ENCODE peak calls at places on chromosome 1, in five cellular contexts. One of them, this sample, is unnamed.

GRCh38 chr1:112209493-112209892 is 186.5 kb upstream of the CTTNBP2NL start:
- DNase-seq in prostate gland: no peak
- DNase-seq in HCT116: no peak
- DNase-seq in breast epithelium: no peak
- DNase-seq in GM23338: no peak
- DNase-seq in this sample: no peak

GRCh38 chr1:29227511-29227910 is 3.2 kb downstream of the MECR start:
- DNase-seq in breast epithelium: no peak
- DNase-seq in HCT116: no peak
- DNase-seq in GM23338: peak; percentile 68
- DNase-seq in prostate gland: no peak
- DNase-seq in this sample: no peak

GRCh38 chr1:202085682-202086373 is 36.9 kb upstream of the GPR37L1 start:
- DNase-seq in breast epithelium: peak; percentile 83
- DNase-seq in HCT116: no peak
- DNase-seq in GM23338: peak; percentile 60
- DNase-seq in prostate gland: peak; percentile 4
- DNase-seq in this sample: no peak

GRCh38 chr1:41364444-41365319 is 3.4 kb downstream of the FOXO6 start:
- DNase-seq in HCT116: no peak
- DNase-seq in breast epithelium: no peak
- DNase-seq in GM23338: no peak
- DNase-seq in prostate gland: no peak
- DNase-seq in this sample: no peak

GRCh38 chr1:48870596-48870995 is 93.9 kb upstream of the BEND5 start:
- DNase-seq in GM23338: peak; percentile 71
- DNase-seq in prostate gland: no peak
- DNase-seq in breast epithelium: no peak
- DNase-seq in HCT116: no peak
- DNase-seq in this sample: no peak

GRCh38 chr1:155013632-155014031 is 11.0 kb downstream of the ZBTB7B start:
- DNase-seq in HCT116: no peak
- DNase-seq in breast epithelium: no peak
- DNase-seq in prostate gland: no peak
- DNase-seq in GM23338: no peak
- DNase-seq in this sample: no peak

GRCh38 chr1:116390195-116390594 is 17.2 kb downstream of the ATP1A1 start:
- DNase-seq in prostate gland: no peak
- DNase-seq in HCT116: no peak
- DNase-seq in GM23338: no peak
- DNase-seq in breast epithelium: no peak
- DNase-seq in this sample: no peak

GRCh38 chr1:155858805-155859233 is 548 bp upstream of the SYT11 start:
- DNase-seq in GM23338: no peak
- DNase-seq in prostate gland: no peak
- DNase-seq in breast epithelium: no peak
- DNase-seq in HCT116: no peak
- DNase-seq in this sample: no peak

GRCh38 chr1:223403184-223403815 is 10.1 kb downstream of the CCDC185 start:
- DNase-seq in HCT116: no peak
- DNase-seq in GM23338: no peak
- DNase-seq in prostate gland: no peak
- DNase-seq in breast epithelium: no peak
- DNase-seq in this sample: no peak

GRCh38 chr1:36239941-36240637 is 15.8 kb downstream of the THRAP3 start:
- DNase-seq in HCT116: no peak
- DNase-seq in breast epithelium: no peak
- DNase-seq in GM23338: no peak
- DNase-seq in prostate gland: no peak
- DNase-seq in this sample: no peak

GRCh38 chr1:155873860-155874259 is 14.5 kb downstream of the SYT11 start:
- DNase-seq in HCT116: no peak
- DNase-seq in prostate gland: no peak
- DNase-seq in breast epithelium: no peak
- DNase-seq in GM23338: no peak
- DNase-seq in this sample: no peak

GRCh38 chr1:61183471-61184034 is 101.2 kb downstream of the NFIA start:
- DNase-seq in breast epithelium: peak; percentile 58
- DNase-seq in HCT116: no peak
- DNase-seq in GM23338: no peak
- DNase-seq in prostate gland: peak; percentile 59
- DNase-seq in this sample: no peak

GRCh38 chr1:201252833-201253810 is 30.2 kb upstream of the PKP1 start:
- DNase-seq in GM23338: no peak
- DNase-seq in breast epithelium: no peak
- DNase-seq in prostate gland: no peak
- DNase-seq in HCT116: no peak
- DNase-seq in this sample: no peak

GRCh38 chr1:200558866-200559459 is 61.6 kb downstream of the KIF14 start:
- DNase-seq in breast epithelium: no peak
- DNase-seq in GM23338: peak; percentile 59
- DNase-seq in HCT116: peak; percentile 51
- DNase-seq in prostate gland: no peak
- DNase-seq in this sample: peak; percentile 38

GRCh38 chr1:19812875-19813650 is 2.0 kb downstream of the RNF186 start:
- DNase-seq in prostate gland: no peak
- DNase-seq in breast epithelium: no peak
- DNase-seq in HCT116: no peak
- DNase-seq in GM23338: no peak
- DNase-seq in this sample: no peak

GRCh38 chr1:207861442-207862177 is 49.3 kb downstream of the CD34 start:
- DNase-seq in GM23338: no peak
- DNase-seq in prostate gland: no peak
- DNase-seq in HCT116: no peak
- DNase-seq in breast epithelium: no peak
- DNase-seq in this sample: no peak

GRCh38 chr1:151846686-151847227 is 6.8 kb downstream of the THEM5 start:
- DNase-seq in breast epithelium: no peak
- DNase-seq in prostate gland: no peak
- DNase-seq in GM23338: no peak
- DNase-seq in HCT116: no peak
- DNase-seq in this sample: no peak

GRCh38 chr1:101276818-101277217 is 40.0 kb downstream of the S1PR1 start:
- DNase-seq in prostate gland: no peak
- DNase-seq in GM23338: no peak
- DNase-seq in HCT116: no peak
- DNase-seq in breast epithelium: no peak
- DNase-seq in this sample: no peak

GRCh38 chr1:34263411-34263810 is 86.7 kb downstream of the C1orf94 start:
- DNase-seq in breast epithelium: no peak
- DNase-seq in HCT116: no peak
- DNase-seq in prostate gland: no peak
- DNase-seq in GM23338: no peak
- DNase-seq in this sample: no peak

GRCh38 chr1:34265396-34265795 is 88.7 kb downstream of the C1orf94 start:
- DNase-seq in breast epithelium: no peak
- DNase-seq in HCT116: no peak
- DNase-seq in prostate gland: no peak
- DNase-seq in GM23338: no peak
- DNase-seq in this sample: no peak

GRCh38 chr1:34267326-34267725 is 90.6 kb downstream of the C1orf94 start:
- DNase-seq in HCT116: no peak
- DNase-seq in breast epithelium: no peak
- DNase-seq in GM23338: no peak
- DNase-seq in prostate gland: no peak
- DNase-seq in this sample: no peak

GRCh38 chr1:34268311-34269042 is 91.8 kb downstream of the C1orf94 start:
- DNase-seq in GM23338: no peak
- DNase-seq in prostate gland: no peak
- DNase-seq in HCT116: no peak
- DNase-seq in breast epithelium: no peak
- DNase-seq in this sample: no peak

GRCh38 chr1:34266127-34266951 is 89.6 kb downstream of the C1orf94 start:
- DNase-seq in breast epithelium: no peak
- DNase-seq in GM23338: peak; percentile 53
- DNase-seq in HCT116: no peak
- DNase-seq in prostate gland: no peak
- DNase-seq in this sample: no peak
- H3K4me1 ChIP-seq in breast epithelium: no peaks in the 10 kb centered on the region
- H3K4me1 ChIP-seq in GM23338: peaks cover 4% of the 10 kb centered on the region
- H3K4me1 ChIP-seq in HCT116: no peaks in the 10 kb centered on the region
- H3K4me1 ChIP-seq in prostate gland: no peaks in the 10 kb centered on the region
- H3K4me1 ChIP-seq in this sample: no peaks in the 10 kb centered on the region

GRCh38 chr1:39268906-39269305 is 64.4 kb downstream of the MACF1 start:
- DNase-seq in prostate gland: no peak
- DNase-seq in HCT116: no peak
- DNase-seq in breast epithelium: no peak
- DNase-seq in GM23338: peak; percentile 84
- DNase-seq in this sample: no peak

GRCh38 chr1:39269791-39270342 is 65.4 kb downstream of the MACF1 start:
- DNase-seq in HCT116: no peak
- DNase-seq in GM23338: no peak
- DNase-seq in prostate gland: no peak
- DNase-seq in breast epithelium: no peak
- DNase-seq in this sample: no peak

GRCh38 chr1:39269349-39269748 is 64.9 kb downstream of the MACF1 start:
- DNase-seq in GM23338: no peak
- DNase-seq in breast epithelium: no peak
- DNase-seq in prostate gland: no peak
- DNase-seq in HCT116: no peak
- DNase-seq in this sample: no peak

GRCh38 chr1:39266792-39267191 is 62.3 kb downstream of the MACF1 start:
- DNase-seq in breast epithelium: no peak
- DNase-seq in HCT116: no peak
- DNase-seq in GM23338: no peak
- DNase-seq in prostate gland: no peak
- DNase-seq in this sample: no peak

GRCh38 chr1:39268112-39268581 is 63.7 kb downstream of the MACF1 start:
- DNase-seq in prostate gland: peak; percentile 61
- DNase-seq in HCT116: no peak
- DNase-seq in GM23338: peak; percentile 47
- DNase-seq in breast epithelium: no peak
- DNase-seq in this sample: no peak
- TF ChIP-seq POLR2AphosphoS5 in prostate gland: peak; percentile 82
- TF ChIP-seq POLR2AphosphoS5 in HCT116: no peak
- TF ChIP-seq POLR2AphosphoS5 in GM23338: no peak
- TF ChIP-seq POLR2AphosphoS5 in breast epithelium: no peak
- TF ChIP-seq POLR2AphosphoS5 in this sample: no peak

GRCh38 chr1:47840338-47840737 is 156.8 kb downstream of the TRABD2B start:
- DNase-seq in HCT116: no peak
- DNase-seq in prostate gland: no peak
- DNase-seq in GM23338: no peak
- DNase-seq in breast epithelium: no peak
- DNase-seq in this sample: no peak

GRCh38 chr1:47839460-47839760 is 157.8 kb downstream of the TRABD2B start:
- DNase-seq in HCT116: no peak
- DNase-seq in breast epithelium: peak; percentile 12
- DNase-seq in GM23338: no peak
- DNase-seq in prostate gland: no peak
- DNase-seq in this sample: no peak

GRCh38 chr1:47837866-47838561 is 159.2 kb downstream of the TRABD2B start:
- DNase-seq in breast epithelium: no peak
- DNase-seq in prostate gland: no peak
- DNase-seq in HCT116: no peak
- DNase-seq in GM23338: no peak
- DNase-seq in this sample: no peak

GRCh38 chr1:47837046-47837830 is 159.9 kb downstream of the TRABD2B start:
- DNase-seq in breast epithelium: no peak
- DNase-seq in prostate gland: no peak
- DNase-seq in HCT116: no peak
- DNase-seq in GM23338: no peak
- DNase-seq in this sample: no peak

DNA sequence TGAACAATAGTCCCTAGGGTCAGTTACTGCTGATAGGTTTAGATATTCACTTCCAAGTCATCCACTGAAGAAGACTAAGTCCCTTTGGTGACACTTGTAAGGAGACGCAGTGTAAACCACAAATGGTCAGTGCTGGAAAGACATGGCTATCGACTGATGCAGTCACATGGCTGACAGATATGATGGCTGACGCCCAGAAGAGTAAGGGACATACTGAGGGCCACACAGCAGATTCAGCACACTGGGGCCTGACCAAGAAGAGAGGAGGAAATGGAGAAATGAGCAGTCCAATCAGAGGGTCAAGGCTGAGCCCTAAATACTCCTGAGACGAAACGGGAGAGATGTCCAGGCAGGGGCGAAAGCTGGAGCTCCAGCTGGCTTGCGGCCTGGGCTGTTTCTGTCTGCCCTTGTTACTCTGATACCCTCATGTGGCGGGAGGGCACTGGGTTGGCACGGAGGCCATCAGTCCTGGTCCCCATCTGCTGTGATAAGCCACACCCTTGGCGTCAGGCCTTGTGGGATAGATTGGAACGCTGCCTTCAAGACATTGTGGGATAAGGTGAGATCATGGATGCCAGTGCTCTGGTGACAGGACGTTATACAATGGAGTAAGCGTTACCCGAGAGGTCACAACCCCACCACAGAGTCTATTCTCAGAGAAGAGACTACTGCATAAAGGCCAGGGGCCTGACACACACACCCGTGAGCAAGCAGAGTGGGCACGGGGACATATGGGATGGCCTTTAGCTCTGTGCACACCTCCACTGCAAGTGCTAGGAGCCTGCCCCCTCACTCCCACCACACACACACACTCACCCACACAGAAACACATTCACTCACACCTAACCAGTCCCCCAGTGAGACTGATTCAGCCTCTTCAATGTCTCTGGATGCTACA is 158.4 kb downstream of the TRABD2B start:
- DNase-seq in GM23338: no peak
- DNase-seq in breast epithelium: peak; percentile 17
- DNase-seq in prostate gland: no peak
- DNase-seq in HCT116: no peak
- DNase-seq in this sample: no peak
- H3K4me3 ChIP-seq in GM23338: no peak overlapping the region
- H3K4me3 ChIP-seq in breast epithelium: no peak overlapping the region
- H3K4me3 ChIP-seq in prostate gland: no peak overlapping the region
- H3K4me3 ChIP-seq in HCT116: no peak overlapping the region
- H3K4me3 ChIP-seq in this sample: no peak overlapping the region

GRCh38 chr1:25560788-25561187 is 17.4 kb downstream of the LDLRAP1 start:
- DNase-seq in HCT116: no peak
- DNase-seq in GM23338: no peak
- DNase-seq in prostate gland: peak; percentile 27
- DNase-seq in breast epithelium: no peak
- DNase-seq in this sample: no peak

GRCh38 chr1:25561426-25562100 is 18.2 kb downstream of the LDLRAP1 start:
- DNase-seq in HCT116: no peak
- DNase-seq in GM23338: no peak
- DNase-seq in prostate gland: no peak
- DNase-seq in breast epithelium: no peak
- DNase-seq in this sample: no peak

GRCh38 chr1:25556791-25557476 is 13.5 kb downstream of the LDLRAP1 start:
- DNase-seq in HCT116: no peak
- DNase-seq in prostate gland: peak; percentile 55
- DNase-seq in GM23338: no peak
- DNase-seq in breast epithelium: no peak
- DNase-seq in this sample: no peak

GRCh38 chr1:25559996-25560395 is 16.6 kb downstream of the LDLRAP1 start:
- DNase-seq in GM23338: no peak
- DNase-seq in prostate gland: no peak
- DNase-seq in breast epithelium: no peak
- DNase-seq in HCT116: no peak
- DNase-seq in this sample: no peak

DNA sequence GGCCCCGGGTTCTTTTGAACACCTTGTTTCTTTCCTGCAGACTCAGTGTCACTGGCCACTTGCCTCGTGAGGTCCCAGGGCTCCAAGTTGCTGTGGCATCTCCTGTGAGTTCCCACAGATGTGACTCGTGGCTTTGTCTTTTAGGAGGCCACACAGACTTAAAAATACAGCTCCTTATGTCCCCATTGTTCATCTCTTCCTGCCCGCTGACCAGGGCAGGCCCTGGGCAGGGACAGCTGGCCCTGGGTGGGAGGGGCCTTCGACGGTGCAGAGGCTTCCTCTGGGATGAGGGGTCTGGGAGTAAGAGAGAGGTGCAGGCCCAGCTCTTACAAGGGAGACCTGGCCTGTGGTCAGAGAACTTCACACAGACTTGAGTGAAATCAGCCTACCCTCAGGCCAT is 15.6 kb downstream of the LDLRAP1 start:
- DNase-seq in HCT116: no peak
- DNase-seq in GM23338: no peak
- DNase-seq in prostate gland: no peak
- DNase-seq in breast epithelium: no peak
- DNase-seq in this sample: no peak
- H3K4me1 ChIP-seq in HCT116: peaks cover 28% of the 10 kb centered on the region
- H3K4me1 ChIP-seq in GM23338: no peaks in the 10 kb centered on the region
- H3K4me1 ChIP-seq in prostate gland: peaks cover 5% of the 10 kb centered on the region
- H3K4me1 ChIP-seq in breast epithelium: peaks cover 12% of the 10 kb centered on the region
- H3K4me1 ChIP-seq in this sample: no peaks in the 10 kb centered on the region